ENCODE peak calls at places on chromosomes 3 and 15, in six cellular contexts. J, A, Q, N, R and D are unnamed samples.

GRCh38 chr3:16331319-16331883 is 66.4 kb downstream of the OXNAD1 start:
- DNase-seq in J (no peak), A (no peak), Q (no peak), N (no peak), R (no peak), D (no peak)

GRCh38 chr15:101827257-101827656 is 15.3 kb downstream of the OR4F15 start:
- DNase-seq in J (peak; percentile 31), A (peak; percentile 0), Q (no peak), N (no peak), R (no peak), D (no peak)

GRCh38 chr15:58348095-58348812 is 83.5 kb upstream of the LIPC start:
- DNase-seq in J (no peak), A (no peak), Q (no peak), N (no peak), R (no peak), D (no peak)

GRCh38 chr3:54871867-54872266 is 56.0 kb downstream of the LRTM1 start:
- DNase-seq in J (no peak), A (no peak), Q (no peak), N (no peak), R (no peak), D (no peak)

GRCh38 chr3:168061332-168061996 is 34.3 kb downstream of the GOLIM4 start:
- DNase-seq in J (no peak), A (no peak), Q (peak; percentile 14), N (no peak), R (no peak), D (no peak)

GRCh38 chr3:162538906-162539305 is 1042.3 kb downstream of the OTOL1 start:
- DNase-seq in J (no peak), A (no peak), Q (no peak), N (no peak), R (no peak), D (no peak)

GRCh38 chr3:167901087-167901486 is 165.6 kb downstream of the SERPINI1 start:
- DNase-seq in J (no peak), A (no peak), Q (no peak), N (no peak), R (no peak), D (no peak)

GRCh38 chr3:83477563-83477962 is 1481.2 kb upstream of the CADM2 start:
- DNase-seq in J (no peak), A (no peak), Q (no peak), N (no peak), R (no peak), D (no peak)

GRCh38 chr3:50210510-50211367 is 5.7 kb downstream of the SLC38A3 start:
- DNase-seq in J (no peak), A (no peak), Q (no peak), N (no peak), R (no peak), D (no peak)

GRCh38 chr3:64327039-64327804 is 102.0 kb upstream of the PRICKLE2 start:
- DNase-seq in J (peak; percentile 85), A (peak; percentile 66), Q (no peak), N (no peak), R (no peak), D (no peak)

GRCh38 chr3:16243706-16244490 is 20.8 kb downstream of the DPH3 start:
- DNase-seq in J (peak; percentile 25), A (peak; percentile 24), Q (no peak), N (no peak), R (no peak), D (no peak)

GRCh38 chr3:139588450-139588849 is 48.9 kb upstream of the RBP1 start:
- DNase-seq in J (no peak), A (no peak), Q (no peak), N (no peak), R (peak; percentile 41), D (no peak)